ENCODE peak calls at places on chromosomes 4 and X, in eight cellular contexts. One of them, this sample, is unnamed. For H3K4me1 and H3K27me3, the result is how much of the 10 kb centered on the place peaks cover.

GRCh38 chr4:129602447-129602846 is 506.5 kb downstream of the C4orf33 start:
- DNase-seq in Panc1: no peak
- DNase-seq in fibroblast of lung: no peak
- DNase-seq in IMR-90: no peak
- DNase-seq in CD8-positive, alpha-beta T cell: no peak
- DNase-seq in astrocyte: no peak
- DNase-seq in left ventricle myocardium inferior: no peak
- DNase-seq in tibial artery: no peak
- DNase-seq in this sample: no peak

GRCh38 chrX:28058906-28059305 is 77.7 kb upstream of the DCAF8L1 start:
- DNase-seq in Panc1: no peak
- DNase-seq in IMR-90: peak
- DNase-seq in fibroblast of lung: no peak
- DNase-seq in astrocyte: no peak
- DNase-seq in left ventricle myocardium inferior: no peak
- DNase-seq in CD8-positive, alpha-beta T cell: no peak
- DNase-seq in tibial artery: no peak
- DNase-seq in this sample: peak

GRCh38 chrX:51568586-51568985 is 50.1 kb downstream of the CENPVL3 start:
- DNase-seq in left ventricle myocardium inferior: no peak
- DNase-seq in Panc1: peak
- DNase-seq in fibroblast of lung: peak
- DNase-seq in CD8-positive, alpha-beta T cell: no peak
- DNase-seq in IMR-90: peak
- DNase-seq in tibial artery: no peak
- DNase-seq in astrocyte: peak
- DNase-seq in this sample: peak

GRCh38 chrX:29903365-29903764 is 312.0 kb upstream of the MAGEB2 start:
- DNase-seq in fibroblast of lung: peak
- DNase-seq in tibial artery: no peak
- DNase-seq in left ventricle myocardium inferior: no peak
- DNase-seq in CD8-positive, alpha-beta T cell: no peak
- DNase-seq in Panc1: no peak
- DNase-seq in IMR-90: peak
- DNase-seq in astrocyte: no peak
- DNase-seq in this sample: no peak

GRCh38 chr4:81136161-81136910 is 78.7 kb downstream of the PRKG2 start:
- DNase-seq in tibial artery: no peak
- DNase-seq in Panc1: no peak
- DNase-seq in IMR-90: peak
- DNase-seq in fibroblast of lung: peak
- DNase-seq in left ventricle myocardium inferior: no peak
- DNase-seq in astrocyte: peak
- DNase-seq in CD8-positive, alpha-beta T cell: no peak
- DNase-seq in this sample: no peak

GRCh38 chr4:25104561-25104960 is 55.7 kb downstream of the SEPSECS start:
- DNase-seq in Panc1: no peak
- DNase-seq in IMR-90: no peak
- DNase-seq in fibroblast of lung: no peak
- DNase-seq in astrocyte: no peak
- DNase-seq in left ventricle myocardium inferior: no peak
- DNase-seq in CD8-positive, alpha-beta T cell: no peak
- DNase-seq in tibial artery: no peak
- DNase-seq in this sample: no peak

GRCh38 chrX:17531500-17531899 is 156.5 kb downstream of the NHS start:
- DNase-seq in tibial artery: no peak
- DNase-seq in left ventricle myocardium inferior: no peak
- DNase-seq in astrocyte: no peak
- DNase-seq in Panc1: no peak
- DNase-seq in fibroblast of lung: no peak
- DNase-seq in IMR-90: no peak
- DNase-seq in CD8-positive, alpha-beta T cell: no peak
- DNase-seq in this sample: no peak

GRCh38 chr4:74311696-74312313 is 3.5 kb downstream of the EPGN start:
- DNase-seq in tibial artery: no peak
- DNase-seq in left ventricle myocardium inferior: no peak
- DNase-seq in astrocyte: peak
- DNase-seq in Panc1: peak
- DNase-seq in IMR-90: peak
- DNase-seq in CD8-positive, alpha-beta T cell: no peak
- DNase-seq in fibroblast of lung: peak
- DNase-seq in this sample: no peak

GRCh38 chr4:138344851-138345250 is 102.7 kb upstream of the SLC7A11 start:
- DNase-seq in IMR-90: no peak
- DNase-seq in fibroblast of lung: no peak
- DNase-seq in tibial artery: no peak
- DNase-seq in Panc1: no peak
- DNase-seq in left ventricle myocardium inferior: no peak
- DNase-seq in CD8-positive, alpha-beta T cell: no peak
- DNase-seq in astrocyte: no peak
- DNase-seq in this sample: no peak

GRCh38 chr4:185016946-185017797 is 1.1 kb upstream of the HELT start:
- DNase-seq in CD8-positive, alpha-beta T cell: no peak
- DNase-seq in fibroblast of lung: peak
- DNase-seq in left ventricle myocardium inferior: no peak
- DNase-seq in astrocyte: no peak
- DNase-seq in Panc1: no peak
- DNase-seq in tibial artery: no peak
- DNase-seq in IMR-90: no peak
- DNase-seq in this sample: peak

GRCh38 chrX:18864390-18864920 is 119.5 kb downstream of the PHKA2 start:
- DNase-seq in CD8-positive, alpha-beta T cell: no peak
- DNase-seq in left ventricle myocardium inferior: no peak
- DNase-seq in tibial artery: no peak
- DNase-seq in IMR-90: no peak
- DNase-seq in astrocyte: no peak
- DNase-seq in fibroblast of lung: no peak
- DNase-seq in Panc1: no peak
- DNase-seq in this sample: no peak

DNA sequence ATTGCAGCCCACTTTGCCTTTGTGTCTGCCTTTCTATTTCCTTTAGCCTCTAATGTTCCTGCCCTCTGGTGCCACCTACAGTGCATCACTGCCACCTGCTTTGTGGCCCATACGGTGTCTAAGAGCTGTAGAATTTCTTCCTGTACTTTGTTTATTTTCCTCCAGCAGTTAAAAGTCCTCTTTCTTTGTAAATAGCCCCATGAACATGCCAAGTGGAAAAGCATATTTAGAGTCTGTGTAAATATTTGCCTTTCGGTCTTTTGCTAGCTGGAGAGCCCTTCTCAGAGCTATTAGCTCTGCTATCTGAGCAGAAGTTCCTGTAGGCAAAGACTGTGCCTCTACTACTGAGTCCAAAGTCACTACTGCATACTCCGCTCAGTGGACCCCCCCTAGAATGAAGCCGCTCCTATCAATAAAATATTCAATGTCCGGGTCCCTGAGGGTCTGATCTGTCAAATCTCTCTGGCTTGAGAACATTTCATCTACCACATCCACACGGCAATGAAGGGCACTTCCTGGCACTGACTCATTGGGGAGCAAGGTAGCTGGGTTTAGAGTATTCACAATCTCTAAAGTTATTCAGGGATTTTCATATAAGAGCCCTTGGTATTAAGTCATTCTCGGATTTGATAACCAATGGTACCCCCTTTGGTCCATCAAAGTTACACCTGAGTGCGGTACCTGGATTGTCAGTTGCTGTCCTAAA is 36.3 kb downstream of the SULT1E1 start:
- DNase-seq in Panc1: no peak
- DNase-seq in tibial artery: no peak
- DNase-seq in CD8-positive, alpha-beta T cell: peak
- DNase-seq in left ventricle myocardium inferior: no peak
- DNase-seq in fibroblast of lung: no peak
- DNase-seq in IMR-90: peak
- DNase-seq in astrocyte: no peak
- DNase-seq in this sample: no peak
- TF ChIP-seq CTCF in Panc1: peak
- TF ChIP-seq CTCF in tibial artery: no peak
- TF ChIP-seq CTCF in CD8-positive, alpha-beta T cell: peak
- TF ChIP-seq CTCF in left ventricle myocardium inferior: no peak
- TF ChIP-seq CTCF in fibroblast of lung: peak
- TF ChIP-seq CTCF in IMR-90: peak
- TF ChIP-seq CTCF in astrocyte: peak
- TF ChIP-seq CTCF in this sample: peak

DNA sequence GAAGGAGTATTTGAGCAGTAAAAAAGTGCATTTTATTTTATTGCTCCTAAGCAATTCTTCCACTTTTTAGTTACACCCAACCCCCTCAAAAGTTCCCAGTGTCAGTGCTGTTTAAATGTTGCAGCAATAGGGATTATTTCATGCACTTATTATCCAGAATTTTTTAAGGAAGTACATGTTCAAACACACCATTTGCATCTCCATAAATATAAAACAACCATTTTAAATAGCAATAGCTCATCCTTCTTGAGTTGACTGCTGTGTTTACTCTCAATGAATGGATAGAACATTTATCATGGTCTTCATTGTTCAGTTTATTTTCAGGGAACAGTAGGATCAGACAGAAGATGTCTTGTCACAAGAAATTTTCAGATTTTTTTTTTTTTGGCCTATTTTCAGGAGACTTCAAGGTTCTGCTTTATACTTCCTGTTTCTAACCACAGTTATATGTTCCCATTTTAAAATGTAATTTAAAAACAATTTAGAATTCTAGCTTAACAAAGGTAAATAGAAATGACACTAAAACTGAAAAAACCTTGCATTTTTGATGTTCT is 171.9 kb downstream of the TMA16 start:
- DNase-seq in fibroblast of lung: no peak
- DNase-seq in IMR-90: no peak
- DNase-seq in left ventricle myocardium inferior: no peak
- DNase-seq in astrocyte: no peak
- DNase-seq in Panc1: no peak
- DNase-seq in CD8-positive, alpha-beta T cell: no peak
- DNase-seq in tibial artery: no peak
- DNase-seq in this sample: no peak
- H3K4me1 ChIP-seq in fibroblast of lung: under half
- H3K4me1 ChIP-seq in IMR-90: under half
- H3K4me1 ChIP-seq in left ventricle myocardium inferior: under half
- H3K4me1 ChIP-seq in astrocyte: under half
- H3K4me1 ChIP-seq in Panc1: under half
- H3K4me1 ChIP-seq in CD8-positive, alpha-beta T cell: under half
- H3K4me1 ChIP-seq in tibial artery: under half
- H3K4me1 ChIP-seq in this sample: under half

GRCh38 chrX:26670521-26670920 is 454.6 kb downstream of the MAGEB5 start:
- DNase-seq in CD8-positive, alpha-beta T cell: no peak
- DNase-seq in fibroblast of lung: no peak
- DNase-seq in IMR-90: no peak
- DNase-seq in Panc1: no peak
- DNase-seq in left ventricle myocardium inferior: no peak
- DNase-seq in tibial artery: no peak
- DNase-seq in astrocyte: no peak
- DNase-seq in this sample: no peak

GRCh38 chrX:26664919-26665318 is 448.9 kb downstream of the MAGEB5 start:
- DNase-seq in IMR-90: no peak
- DNase-seq in left ventricle myocardium inferior: no peak
- DNase-seq in tibial artery: no peak
- DNase-seq in Panc1: no peak
- DNase-seq in CD8-positive, alpha-beta T cell: no peak
- DNase-seq in fibroblast of lung: no peak
- DNase-seq in astrocyte: no peak
- DNase-seq in this sample: no peak
- H3K27me3 ChIP-seq in IMR-90: under half
- H3K27me3 ChIP-seq in left ventricle myocardium inferior: under half
- H3K27me3 ChIP-seq in tibial artery: under half
- H3K27me3 ChIP-seq in Panc1: under half
- H3K27me3 ChIP-seq in CD8-positive, alpha-beta T cell: under half
- H3K27me3 ChIP-seq in fibroblast of lung: under half
- H3K27me3 ChIP-seq in astrocyte: under half
- H3K27me3 ChIP-seq in this sample: under half

GRCh38 chr4:177554966-177555574 is 112.8 kb upstream of the AGA start:
- DNase-seq in IMR-90: peak
- DNase-seq in fibroblast of lung: peak
- DNase-seq in Panc1: peak
- DNase-seq in tibial artery: no peak
- DNase-seq in left ventricle myocardium inferior: no peak
- DNase-seq in CD8-positive, alpha-beta T cell: no peak
- DNase-seq in astrocyte: no peak
- DNase-seq in this sample: peak
- TF ChIP-seq CTCF in IMR-90: peak
- TF ChIP-seq CTCF in fibroblast of lung: peak
- TF ChIP-seq CTCF in Panc1: peak
- TF ChIP-seq CTCF in tibial artery: peak
- TF ChIP-seq CTCF in left ventricle myocardium inferior: peak
- TF ChIP-seq CTCF in CD8-positive, alpha-beta T cell: peak
- TF ChIP-seq CTCF in astrocyte: peak
- TF ChIP-seq CTCF in this sample: peak

DNA sequence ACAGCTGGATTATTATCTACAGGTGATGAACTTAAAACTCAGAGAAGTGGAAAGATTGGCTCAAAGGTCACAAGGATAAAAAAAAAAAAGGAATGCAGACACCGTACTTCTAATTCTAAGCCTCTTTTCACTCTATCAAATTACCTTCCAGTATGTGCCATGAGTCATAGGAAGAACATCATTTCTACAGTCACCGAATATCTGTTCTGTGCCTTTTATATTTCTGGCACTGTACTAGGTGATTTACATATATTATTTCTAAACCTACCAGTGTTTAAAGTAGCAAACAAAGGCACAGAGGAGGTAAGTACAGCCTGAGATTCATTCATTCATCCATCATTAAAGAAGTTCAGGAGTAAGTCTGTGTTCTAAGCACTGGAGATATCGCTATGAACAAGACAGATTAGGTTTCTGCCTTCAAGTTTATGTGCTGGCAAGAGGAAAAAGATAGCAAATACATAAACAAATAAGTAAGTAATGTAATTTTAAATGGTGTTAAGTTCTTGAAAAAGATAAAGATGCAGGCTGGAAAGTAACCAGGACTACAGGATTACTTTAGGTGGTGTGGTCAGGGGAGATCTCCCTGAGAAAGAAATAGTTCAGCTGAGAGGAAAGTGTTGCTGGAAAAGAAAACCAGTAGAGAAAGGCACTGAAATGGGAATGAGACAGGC is 65.3 kb downstream of the PALLD start:
- DNase-seq in fibroblast of lung: peak
- DNase-seq in CD8-positive, alpha-beta T cell: no peak
- DNase-seq in IMR-90: peak
- DNase-seq in Panc1: no peak
- DNase-seq in astrocyte: peak
- DNase-seq in tibial artery: no peak
- DNase-seq in left ventricle myocardium inferior: no peak
- DNase-seq in this sample: peak
- H3K4me1 ChIP-seq in fibroblast of lung: under half
- H3K4me1 ChIP-seq in CD8-positive, alpha-beta T cell: under half
- H3K4me1 ChIP-seq in IMR-90: under half
- H3K4me1 ChIP-seq in Panc1: under half
- H3K4me1 ChIP-seq in astrocyte: under half
- H3K4me1 ChIP-seq in tibial artery: under half
- H3K4me1 ChIP-seq in left ventricle myocardium inferior: half or more
- H3K4me1 ChIP-seq in this sample: under half